ENCODE peak calls at places on chromosomes 7 and 10, in eight cellular contexts. One of them, this sample, is unnamed.

GRCh38 chr7:70893422-70893821 is 238.5 kb upstream of the GALNT17 start:
- DNase-seq in Jurkat, Clone E6-1: no peak
- DNase-seq in NCI-H82: peak; percentile 76
- DNase-seq in activated CD4-positive, CD25-positive, alpha-beta regulatory T cell: no peak
- DNase-seq in activated T-cell treated with anti-CD3 and anti-CD28 coated beads, Interleukin-2, amount 50 U/mL, for 4 hours: no peak
- DNase-seq in stimulated activated naive CD4-positive, alpha-beta T cell: no peak
- DNase-seq in stimulated activated CD4-positive, alpha-beta T cell treated with anti-CD3 and anti-CD28 coated beads, Interleukin-4, amount 100 ng/mL, for 1 hour: no peak
- DNase-seq in NAMALWA: no peak
- DNase-seq in this sample: peak; percentile 21

GRCh38 chr7:128431221-128431620 is 21.4 kb upstream of the IMPDH1 start:
- DNase-seq in NCI-H82: no peak
- DNase-seq in activated T-cell treated with anti-CD3 and anti-CD28 coated beads, Interleukin-2, amount 50 U/mL, for 4 hours: no peak
- DNase-seq in activated CD4-positive, CD25-positive, alpha-beta regulatory T cell: no peak
- DNase-seq in stimulated activated naive CD4-positive, alpha-beta T cell: no peak
- DNase-seq in stimulated activated CD4-positive, alpha-beta T cell treated with anti-CD3 and anti-CD28 coated beads, Interleukin-4, amount 100 ng/mL, for 1 hour: no peak
- DNase-seq in Jurkat, Clone E6-1: no peak
- DNase-seq in NAMALWA: no peak
- DNase-seq in this sample: no peak

GRCh38 chr10:33066558-33067236 is 108.7 kb upstream of the ITGB1 start:
- DNase-seq in activated T-cell treated with anti-CD3 and anti-CD28 coated beads, Interleukin-2, amount 50 U/mL, for 4 hours: no peak
- DNase-seq in activated CD4-positive, CD25-positive, alpha-beta regulatory T cell: no peak
- DNase-seq in Jurkat, Clone E6-1: no peak
- DNase-seq in stimulated activated CD4-positive, alpha-beta T cell treated with anti-CD3 and anti-CD28 coated beads, Interleukin-4, amount 100 ng/mL, for 1 hour: no peak
- DNase-seq in NAMALWA: no peak
- DNase-seq in NCI-H82: peak; percentile 1
- DNase-seq in stimulated activated naive CD4-positive, alpha-beta T cell: no peak
- DNase-seq in this sample: no peak

GRCh38 chr10:101380353-101381017 is 26.5 kb downstream of the BTRC start:
- DNase-seq in Jurkat, Clone E6-1: no peak
- DNase-seq in NAMALWA: no peak
- DNase-seq in stimulated activated CD4-positive, alpha-beta T cell treated with anti-CD3 and anti-CD28 coated beads, Interleukin-4, amount 100 ng/mL, for 1 hour: no peak
- DNase-seq in activated CD4-positive, CD25-positive, alpha-beta regulatory T cell: no peak
- DNase-seq in NCI-H82: no peak
- DNase-seq in stimulated activated naive CD4-positive, alpha-beta T cell: no peak
- DNase-seq in activated T-cell treated with anti-CD3 and anti-CD28 coated beads, Interleukin-2, amount 50 U/mL, for 4 hours: no peak
- DNase-seq in this sample: no peak

GRCh38 chr10:99930731-99931550 is 78.8 kb downstream of the DNMBP start:
- DNase-seq in NAMALWA: no peak
- DNase-seq in activated CD4-positive, CD25-positive, alpha-beta regulatory T cell: no peak
- DNase-seq in stimulated activated naive CD4-positive, alpha-beta T cell: no peak
- DNase-seq in activated T-cell treated with anti-CD3 and anti-CD28 coated beads, Interleukin-2, amount 50 U/mL, for 4 hours: no peak
- DNase-seq in stimulated activated CD4-positive, alpha-beta T cell treated with anti-CD3 and anti-CD28 coated beads, Interleukin-4, amount 100 ng/mL, for 1 hour: no peak
- DNase-seq in Jurkat, Clone E6-1: peak; percentile 29
- DNase-seq in NCI-H82: peak; percentile 42
- DNase-seq in this sample: peak; percentile 42

GRCh38 chr7:2612445-2613112 is 19.2 kb upstream of the TTYH3 start:
- DNase-seq in NAMALWA: no peak
- DNase-seq in stimulated activated naive CD4-positive, alpha-beta T cell: no peak
- DNase-seq in Jurkat, Clone E6-1: no peak
- DNase-seq in stimulated activated CD4-positive, alpha-beta T cell treated with anti-CD3 and anti-CD28 coated beads, Interleukin-4, amount 100 ng/mL, for 1 hour: no peak
- DNase-seq in activated CD4-positive, CD25-positive, alpha-beta regulatory T cell: no peak
- DNase-seq in NCI-H82: peak; percentile 44
- DNase-seq in activated T-cell treated with anti-CD3 and anti-CD28 coated beads, Interleukin-2, amount 50 U/mL, for 4 hours: no peak
- DNase-seq in this sample: no peak

GRCh38 chr10:112304460-112304859 is 21.3 kb downstream of the TECTB start:
- DNase-seq in Jurkat, Clone E6-1: no peak
- DNase-seq in NAMALWA: no peak
- DNase-seq in NCI-H82: no peak
- DNase-seq in stimulated activated CD4-positive, alpha-beta T cell treated with anti-CD3 and anti-CD28 coated beads, Interleukin-4, amount 100 ng/mL, for 1 hour: no peak
- DNase-seq in stimulated activated naive CD4-positive, alpha-beta T cell: no peak
- DNase-seq in activated T-cell treated with anti-CD3 and anti-CD28 coated beads, Interleukin-2, amount 50 U/mL, for 4 hours: no peak
- DNase-seq in activated CD4-positive, CD25-positive, alpha-beta regulatory T cell: no peak
- DNase-seq in this sample: no peak

GRCh38 chr10:60901561-60902235 is 42.3 kb downstream of the RHOBTB1 start:
- DNase-seq in NCI-H82: no peak
- DNase-seq in activated T-cell treated with anti-CD3 and anti-CD28 coated beads, Interleukin-2, amount 50 U/mL, for 4 hours: no peak
- DNase-seq in Jurkat, Clone E6-1: no peak
- DNase-seq in stimulated activated CD4-positive, alpha-beta T cell treated with anti-CD3 and anti-CD28 coated beads, Interleukin-4, amount 100 ng/mL, for 1 hour: no peak
- DNase-seq in activated CD4-positive, CD25-positive, alpha-beta regulatory T cell: no peak
- DNase-seq in stimulated activated naive CD4-positive, alpha-beta T cell: no peak
- DNase-seq in NAMALWA: no peak
- DNase-seq in this sample: no peak

GRCh38 chr10:15472431-15473400 is 101.6 kb upstream of the FAM171A1 start:
- DNase-seq in stimulated activated CD4-positive, alpha-beta T cell treated with anti-CD3 and anti-CD28 coated beads, Interleukin-4, amount 100 ng/mL, for 1 hour: no peak
- DNase-seq in activated T-cell treated with anti-CD3 and anti-CD28 coated beads, Interleukin-2, amount 50 U/mL, for 4 hours: no peak
- DNase-seq in NAMALWA: no peak
- DNase-seq in stimulated activated naive CD4-positive, alpha-beta T cell: no peak
- DNase-seq in activated CD4-positive, CD25-positive, alpha-beta regulatory T cell: no peak
- DNase-seq in NCI-H82: peak; percentile 34
- DNase-seq in Jurkat, Clone E6-1: no peak
- DNase-seq in this sample: no peak

GRCh38 chr7:127146746-127147536 is 105.8 kb downstream of the GRM8 start:
- DNase-seq in activated T-cell treated with anti-CD3 and anti-CD28 coated beads, Interleukin-2, amount 50 U/mL, for 4 hours: no peak
- DNase-seq in Jurkat, Clone E6-1: no peak
- DNase-seq in stimulated activated CD4-positive, alpha-beta T cell treated with anti-CD3 and anti-CD28 coated beads, Interleukin-4, amount 100 ng/mL, for 1 hour: no peak
- DNase-seq in stimulated activated naive CD4-positive, alpha-beta T cell: no peak
- DNase-seq in activated CD4-positive, CD25-positive, alpha-beta regulatory T cell: no peak
- DNase-seq in NCI-H82: no peak
- DNase-seq in NAMALWA: no peak
- DNase-seq in this sample: no peak

GRCh38 chr7:13981070-13981469 is 8.4 kb downstream of the ETV1 start:
- DNase-seq in stimulated activated CD4-positive, alpha-beta T cell treated with anti-CD3 and anti-CD28 coated beads, Interleukin-4, amount 100 ng/mL, for 1 hour: no peak
- DNase-seq in NAMALWA: no peak
- DNase-seq in NCI-H82: peak; percentile 7
- DNase-seq in activated T-cell treated with anti-CD3 and anti-CD28 coated beads, Interleukin-2, amount 50 U/mL, for 4 hours: no peak
- DNase-seq in activated CD4-positive, CD25-positive, alpha-beta regulatory T cell: no peak
- DNase-seq in Jurkat, Clone E6-1: no peak
- DNase-seq in stimulated activated naive CD4-positive, alpha-beta T cell: no peak
- DNase-seq in this sample: no peak

GRCh38 chr7:135877799-135878198 is 99.4 kb downstream of the MTPN start:
- DNase-seq in stimulated activated naive CD4-positive, alpha-beta T cell: no peak
- DNase-seq in Jurkat, Clone E6-1: no peak
- DNase-seq in NCI-H82: peak; percentile 64
- DNase-seq in activated CD4-positive, CD25-positive, alpha-beta regulatory T cell: no peak
- DNase-seq in NAMALWA: no peak
- DNase-seq in activated T-cell treated with anti-CD3 and anti-CD28 coated beads, Interleukin-2, amount 50 U/mL, for 4 hours: no peak
- DNase-seq in stimulated activated CD4-positive, alpha-beta T cell treated with anti-CD3 and anti-CD28 coated beads, Interleukin-4, amount 100 ng/mL, for 1 hour: no peak
- DNase-seq in this sample: no peak

GRCh38 chr7:112205348-112206237 is 606 bp downstream of the DOCK4 start:
- DNase-seq in stimulated activated CD4-positive, alpha-beta T cell treated with anti-CD3 and anti-CD28 coated beads, Interleukin-4, amount 100 ng/mL, for 1 hour: peak; percentile 39
- DNase-seq in activated T-cell treated with anti-CD3 and anti-CD28 coated beads, Interleukin-2, amount 50 U/mL, for 4 hours: peak; percentile 24
- DNase-seq in Jurkat, Clone E6-1: no peak
- DNase-seq in activated CD4-positive, CD25-positive, alpha-beta regulatory T cell: peak; percentile 30
- DNase-seq in NAMALWA: peak; percentile 68
- DNase-seq in NCI-H82: peak; percentile 77
- DNase-seq in stimulated activated naive CD4-positive, alpha-beta T cell: peak; percentile 37
- DNase-seq in this sample: peak; percentile 75

GRCh38 chr7:41328544-41328943 is 374.3 kb downstream of the INHBA start:
- DNase-seq in activated T-cell treated with anti-CD3 and anti-CD28 coated beads, Interleukin-2, amount 50 U/mL, for 4 hours: no peak
- DNase-seq in NAMALWA: no peak
- DNase-seq in activated CD4-positive, CD25-positive, alpha-beta regulatory T cell: no peak
- DNase-seq in stimulated activated naive CD4-positive, alpha-beta T cell: no peak
- DNase-seq in stimulated activated CD4-positive, alpha-beta T cell treated with anti-CD3 and anti-CD28 coated beads, Interleukin-4, amount 100 ng/mL, for 1 hour: no peak
- DNase-seq in Jurkat, Clone E6-1: no peak
- DNase-seq in NCI-H82: no peak
- DNase-seq in this sample: no peak

GRCh38 chr10:103548006-103548405 is 54.5 kb downstream of the NEURL1 start:
- DNase-seq in NAMALWA: peak; percentile 61
- DNase-seq in activated T-cell treated with anti-CD3 and anti-CD28 coated beads, Interleukin-2, amount 50 U/mL, for 4 hours: no peak
- DNase-seq in Jurkat, Clone E6-1: no peak
- DNase-seq in stimulated activated CD4-positive, alpha-beta T cell treated with anti-CD3 and anti-CD28 coated beads, Interleukin-4, amount 100 ng/mL, for 1 hour: no peak
- DNase-seq in stimulated activated naive CD4-positive, alpha-beta T cell: no peak
- DNase-seq in activated CD4-positive, CD25-positive, alpha-beta regulatory T cell: no peak
- DNase-seq in NCI-H82: no peak
- DNase-seq in this sample: no peak

GRCh38 chr7:23454880-23455526 is 15.3 kb downstream of the IGF2BP3 start:
- DNase-seq in stimulated activated CD4-positive, alpha-beta T cell treated with anti-CD3 and anti-CD28 coated beads, Interleukin-4, amount 100 ng/mL, for 1 hour: no peak
- DNase-seq in activated T-cell treated with anti-CD3 and anti-CD28 coated beads, Interleukin-2, amount 50 U/mL, for 4 hours: no peak
- DNase-seq in stimulated activated naive CD4-positive, alpha-beta T cell: no peak
- DNase-seq in NAMALWA: no peak
- DNase-seq in NCI-H82: peak; percentile 78
- DNase-seq in activated CD4-positive, CD25-positive, alpha-beta regulatory T cell: no peak
- DNase-seq in Jurkat, Clone E6-1: no peak
- DNase-seq in this sample: no peak

GRCh38 chr10:116721991-116722392 is 20.4 kb downstream of the HSPA12A start:
- DNase-seq in Jurkat, Clone E6-1: no peak
- DNase-seq in activated CD4-positive, CD25-positive, alpha-beta regulatory T cell: no peak
- DNase-seq in stimulated activated CD4-positive, alpha-beta T cell treated with anti-CD3 and anti-CD28 coated beads, Interleukin-4, amount 100 ng/mL, for 1 hour: no peak
- DNase-seq in NAMALWA: no peak
- DNase-seq in NCI-H82: peak; percentile 73
- DNase-seq in activated T-cell treated with anti-CD3 and anti-CD28 coated beads, Interleukin-2, amount 50 U/mL, for 4 hours: no peak
- DNase-seq in stimulated activated naive CD4-positive, alpha-beta T cell: no peak
- DNase-seq in this sample: no peak

GRCh38 chr10:61452655-61453641 is at the start of gene TMEM26:
- DNase-seq in activated CD4-positive, CD25-positive, alpha-beta regulatory T cell: no peak
- DNase-seq in stimulated activated CD4-positive, alpha-beta T cell treated with anti-CD3 and anti-CD28 coated beads, Interleukin-4, amount 100 ng/mL, for 1 hour: no peak
- DNase-seq in Jurkat, Clone E6-1: no peak
- DNase-seq in NAMALWA: no peak
- DNase-seq in NCI-H82: no peak
- DNase-seq in activated T-cell treated with anti-CD3 and anti-CD28 coated beads, Interleukin-2, amount 50 U/mL, for 4 hours: no peak
- DNase-seq in stimulated activated naive CD4-positive, alpha-beta T cell: no peak
- DNase-seq in this sample: no peak

GRCh38 chr10:43137701-43137970 is 609 bp upstream of the CSGALNACT2 start:
- DNase-seq in NAMALWA: no peak
- DNase-seq in Jurkat, Clone E6-1: no peak
- DNase-seq in stimulated activated CD4-positive, alpha-beta T cell treated with anti-CD3 and anti-CD28 coated beads, Interleukin-4, amount 100 ng/mL, for 1 hour: peak; percentile 50
- DNase-seq in stimulated activated naive CD4-positive, alpha-beta T cell: no peak
- DNase-seq in activated CD4-positive, CD25-positive, alpha-beta regulatory T cell: no peak
- DNase-seq in activated T-cell treated with anti-CD3 and anti-CD28 coated beads, Interleukin-2, amount 50 U/mL, for 4 hours: peak; percentile 34
- DNase-seq in NCI-H82: peak; percentile 70
- DNase-seq in this sample: peak; percentile 78

GRCh38 chr7:30169585-30169978 is 34.8 kb downstream of the MTURN start:
- DNase-seq in activated T-cell treated with anti-CD3 and anti-CD28 coated beads, Interleukin-2, amount 50 U/mL, for 4 hours: no peak
- DNase-seq in NCI-H82: no peak
- DNase-seq in Jurkat, Clone E6-1: no peak
- DNase-seq in activated CD4-positive, CD25-positive, alpha-beta regulatory T cell: no peak
- DNase-seq in stimulated activated naive CD4-positive, alpha-beta T cell: no peak
- DNase-seq in NAMALWA: no peak
- DNase-seq in stimulated activated CD4-positive, alpha-beta T cell treated with anti-CD3 and anti-CD28 coated beads, Interleukin-4, amount 100 ng/mL, for 1 hour: no peak
- DNase-seq in this sample: no peak

GRCh38 chr10:77305650-77306632 is 331.7 kb downstream of the KCNMA1 start:
- DNase-seq in NAMALWA: no peak
- DNase-seq in activated T-cell treated with anti-CD3 and anti-CD28 coated beads, Interleukin-2, amount 50 U/mL, for 4 hours: no peak
- DNase-seq in activated CD4-positive, CD25-positive, alpha-beta regulatory T cell: no peak
- DNase-seq in stimulated activated CD4-positive, alpha-beta T cell treated with anti-CD3 and anti-CD28 coated beads, Interleukin-4, amount 100 ng/mL, for 1 hour: no peak
- DNase-seq in stimulated activated naive CD4-positive, alpha-beta T cell: no peak
- DNase-seq in NCI-H82: no peak
- DNase-seq in Jurkat, Clone E6-1: no peak
- DNase-seq in this sample: no peak

GRCh38 chr7:6273380-6273837 is 985 bp upstream of the CYTH3 start:
- DNase-seq in activated T-cell treated with anti-CD3 and anti-CD28 coated beads, Interleukin-2, amount 50 U/mL, for 4 hours: no peak
- DNase-seq in activated CD4-positive, CD25-positive, alpha-beta regulatory T cell: no peak
- DNase-seq in Jurkat, Clone E6-1: no peak
- DNase-seq in NAMALWA: no peak
- DNase-seq in stimulated activated CD4-positive, alpha-beta T cell treated with anti-CD3 and anti-CD28 coated beads, Interleukin-4, amount 100 ng/mL, for 1 hour: no peak
- DNase-seq in NCI-H82: peak; percentile 73
- DNase-seq in stimulated activated naive CD4-positive, alpha-beta T cell: no peak
- DNase-seq in this sample: peak; percentile 56

GRCh38 chr10:103548581-103549348 is 55.3 kb downstream of the NEURL1 start:
- DNase-seq in NAMALWA: no peak
- DNase-seq in Jurkat, Clone E6-1: no peak
- DNase-seq in NCI-H82: no peak
- DNase-seq in activated T-cell treated with anti-CD3 and anti-CD28 coated beads, Interleukin-2, amount 50 U/mL, for 4 hours: no peak
- DNase-seq in stimulated activated CD4-positive, alpha-beta T cell treated with anti-CD3 and anti-CD28 coated beads, Interleukin-4, amount 100 ng/mL, for 1 hour: no peak
- DNase-seq in stimulated activated naive CD4-positive, alpha-beta T cell: no peak
- DNase-seq in activated CD4-positive, CD25-positive, alpha-beta regulatory T cell: no peak
- DNase-seq in this sample: no peak

GRCh38 chr7:28686418-28686800 is 271.7 kb downstream of the TRIL start:
- DNase-seq in activated CD4-positive, CD25-positive, alpha-beta regulatory T cell: no peak
- DNase-seq in activated T-cell treated with anti-CD3 and anti-CD28 coated beads, Interleukin-2, amount 50 U/mL, for 4 hours: no peak
- DNase-seq in Jurkat, Clone E6-1: no peak
- DNase-seq in stimulated activated CD4-positive, alpha-beta T cell treated with anti-CD3 and anti-CD28 coated beads, Interleukin-4, amount 100 ng/mL, for 1 hour: no peak
- DNase-seq in stimulated activated naive CD4-positive, alpha-beta T cell: no peak
- DNase-seq in NAMALWA: no peak
- DNase-seq in NCI-H82: no peak
- DNase-seq in this sample: no peak

GRCh38 chr7:7148799-7149481 is 33.4 kb upstream of the C1GALT1 start:
- DNase-seq in NAMALWA: no peak
- DNase-seq in activated T-cell treated with anti-CD3 and anti-CD28 coated beads, Interleukin-2, amount 50 U/mL, for 4 hours: no peak
- DNase-seq in activated CD4-positive, CD25-positive, alpha-beta regulatory T cell: no peak
- DNase-seq in stimulated activated CD4-positive, alpha-beta T cell treated with anti-CD3 and anti-CD28 coated beads, Interleukin-4, amount 100 ng/mL, for 1 hour: no peak
- DNase-seq in NCI-H82: no peak
- DNase-seq in Jurkat, Clone E6-1: no peak
- DNase-seq in stimulated activated naive CD4-positive, alpha-beta T cell: no peak
- DNase-seq in this sample: no peak

GRCh38 chr10:67785098-67785497 is 52.9 kb downstream of the DNAJC12 start:
- DNase-seq in NAMALWA: no peak
- DNase-seq in activated T-cell treated with anti-CD3 and anti-CD28 coated beads, Interleukin-2, amount 50 U/mL, for 4 hours: no peak
- DNase-seq in NCI-H82: no peak
- DNase-seq in activated CD4-positive, CD25-positive, alpha-beta regulatory T cell: no peak
- DNase-seq in Jurkat, Clone E6-1: peak; percentile 49
- DNase-seq in stimulated activated CD4-positive, alpha-beta T cell treated with anti-CD3 and anti-CD28 coated beads, Interleukin-4, amount 100 ng/mL, for 1 hour: no peak
- DNase-seq in stimulated activated naive CD4-positive, alpha-beta T cell: no peak
- DNase-seq in this sample: no peak

GRCh38 chr10:43901302-43901701 is 252.6 kb upstream of the ZNF32 start:
- DNase-seq in activated T-cell treated with anti-CD3 and anti-CD28 coated beads, Interleukin-2, amount 50 U/mL, for 4 hours: no peak
- DNase-seq in stimulated activated naive CD4-positive, alpha-beta T cell: no peak
- DNase-seq in Jurkat, Clone E6-1: no peak
- DNase-seq in stimulated activated CD4-positive, alpha-beta T cell treated with anti-CD3 and anti-CD28 coated beads, Interleukin-4, amount 100 ng/mL, for 1 hour: no peak
- DNase-seq in activated CD4-positive, CD25-positive, alpha-beta regulatory T cell: no peak
- DNase-seq in NCI-H82: no peak
- DNase-seq in NAMALWA: no peak
- DNase-seq in this sample: no peak

GRCh38 chr7:130363156-130363847 is 17.0 kb upstream of the CPA1 start:
- DNase-seq in stimulated activated CD4-positive, alpha-beta T cell treated with anti-CD3 and anti-CD28 coated beads, Interleukin-4, amount 100 ng/mL, for 1 hour: no peak
- DNase-seq in stimulated activated naive CD4-positive, alpha-beta T cell: no peak
- DNase-seq in NAMALWA: no peak
- DNase-seq in Jurkat, Clone E6-1: no peak
- DNase-seq in activated CD4-positive, CD25-positive, alpha-beta regulatory T cell: no peak
- DNase-seq in activated T-cell treated with anti-CD3 and anti-CD28 coated beads, Interleukin-2, amount 50 U/mL, for 4 hours: no peak
- DNase-seq in NCI-H82: no peak
- DNase-seq in this sample: no peak

GRCh38 chr7:43465581-43466554 is 117.0 kb upstream of the STK17A start:
- DNase-seq in stimulated activated CD4-positive, alpha-beta T cell treated with anti-CD3 and anti-CD28 coated beads, Interleukin-4, amount 100 ng/mL, for 1 hour: no peak
- DNase-seq in NAMALWA: no peak
- DNase-seq in NCI-H82: no peak
- DNase-seq in stimulated activated naive CD4-positive, alpha-beta T cell: no peak
- DNase-seq in activated T-cell treated with anti-CD3 and anti-CD28 coated beads, Interleukin-2, amount 50 U/mL, for 4 hours: no peak
- DNase-seq in Jurkat, Clone E6-1: peak; percentile 55
- DNase-seq in activated CD4-positive, CD25-positive, alpha-beta regulatory T cell: no peak
- DNase-seq in this sample: no peak

GRCh38 chr10:104937528-104937927 is 296.4 kb downstream of the SORCS3 start:
- DNase-seq in NCI-H82: no peak
- DNase-seq in activated CD4-positive, CD25-positive, alpha-beta regulatory T cell: no peak
- DNase-seq in stimulated activated CD4-positive, alpha-beta T cell treated with anti-CD3 and anti-CD28 coated beads, Interleukin-4, amount 100 ng/mL, for 1 hour: no peak
- DNase-seq in NAMALWA: no peak
- DNase-seq in Jurkat, Clone E6-1: no peak
- DNase-seq in activated T-cell treated with anti-CD3 and anti-CD28 coated beads, Interleukin-2, amount 50 U/mL, for 4 hours: no peak
- DNase-seq in stimulated activated naive CD4-positive, alpha-beta T cell: no peak
- DNase-seq in this sample: no peak

GRCh38 chr7:96236198-96237039 is 85.5 kb downstream of the SLC25A13 start:
- DNase-seq in activated T-cell treated with anti-CD3 and anti-CD28 coated beads, Interleukin-2, amount 50 U/mL, for 4 hours: no peak
- DNase-seq in Jurkat, Clone E6-1: no peak
- DNase-seq in stimulated activated CD4-positive, alpha-beta T cell treated with anti-CD3 and anti-CD28 coated beads, Interleukin-4, amount 100 ng/mL, for 1 hour: no peak
- DNase-seq in NAMALWA: no peak
- DNase-seq in activated CD4-positive, CD25-positive, alpha-beta regulatory T cell: no peak
- DNase-seq in NCI-H82: peak; percentile 31
- DNase-seq in stimulated activated naive CD4-positive, alpha-beta T cell: no peak
- DNase-seq in this sample: no peak